ENCODE peak calls at places on chromosome 15, in four cellular contexts. H, W, D and N are unnamed samples.

GRCh38 chr15:70247281-70247680 is 149.6 kb upstream of the TLE3 start:
- DNase-seq in H (peak), W (no peak), D (no peak), N (no peak)

GRCh38 chr15:49620174-49620573 is 444 bp downstream of the FAM227B start:
- DNase-seq in H (no peak), W (peak), D (no peak), N (peak)

GRCh38 chr15:51366911-51367310 is 25.5 kb downstream of the GLDN start:
- DNase-seq in H (no peak), W (peak), D (peak), N (no peak)

GRCh38 chr15:31309893-31310606 is 16.6 kb upstream of the KLF13 start:
- DNase-seq in H (no peak), W (no peak), D (no peak), N (no peak)

GRCh38 chr15:44215594-44215993 is 20.5 kb upstream of the FRMD5 start:
- DNase-seq in H (no peak), W (peak), D (peak), N (no peak)

GRCh38 chr15:55343168-55343567 is 24.1 kb downstream of the PIGB start:
- DNase-seq in H (no peak), W (no peak), D (no peak), N (peak)

GRCh38 chr15:59918994-59919951 is 84.8 kb upstream of the FOXB1 start:
- DNase-seq in H (no peak), W (peak), D (peak), N (no peak)

GRCh38 chr15:67030036-67030762 is 35.2 kb upstream of the SMAD3 start:
- DNase-seq in H (no peak), W (no peak), D (no peak), N (no peak)

GRCh38 chr15:83356516-83357399 is 72.3 kb upstream of the BNC1 start:
- DNase-seq in H (no peak), W (no peak), D (no peak), N (no peak)

GRCh38 chr15:80404719-80405553 is 754 bp downstream of the ARNT2 start:
- DNase-seq in H (no peak), W (no peak), D (peak), N (peak)